ENCODE peak calls at places on chromosomes 1 and 21, in five cellular contexts. Q, V, E, W and G are unnamed samples.

GRCh38 chr1:233725423-233725822 is 111.5 kb downstream of the KCNK1 start:
- DNase-seq in W (no peak), V (no peak), Q (no peak), E (no peak), G (no peak)

GRCh38 chr21:27804515-27804914 is 837.6 kb upstream of the ADAMTS5 start:
- DNase-seq in E (no peak), V (no peak), Q (no peak), W (no peak), G (no peak)

GRCh38 chr1:18701183-18701582 is 70.5 kb downstream of the PAX7 start:
- DNase-seq in Q (no peak), V (no peak), E (no peak), W (no peak), G (no peak)

GRCh38 chr1:64645742-64646141 is 99.1 kb upstream of the RAVER2 start:
- DNase-seq in E (no peak), V (no peak), W (no peak), Q (no peak), G (no peak)

GRCh38 chr1:35047188-35047858 is 15.6 kb upstream of the ZMYM6 start:
- DNase-seq in Q (no peak), V (no peak), E (no peak), W (no peak), G (no peak)

GRCh38 chr1:185574139-185574835 is 159.9 kb upstream of the HMCN1 start:
- DNase-seq in E (no peak), V (no peak), Q (no peak), W (no peak), G (no peak)

GRCh38 chr1:179369751-179370341 is 4.1 kb downstream of the AXDND1 start:
- DNase-seq in V (peak), E (peak), W (peak), Q (peak), G (peak)

GRCh38 chr1:43569175-43569574 is 38.5 kb downstream of the PTPRF start:
- DNase-seq in W (no peak), V (no peak), Q (no peak), E (no peak), G (no peak)

GRCh38 chr1:206803221-206803730 is 31.0 kb upstream of the IL10 start:
- DNase-seq in V (no peak), Q (peak), W (no peak), E (no peak), G (no peak)

DNA sequence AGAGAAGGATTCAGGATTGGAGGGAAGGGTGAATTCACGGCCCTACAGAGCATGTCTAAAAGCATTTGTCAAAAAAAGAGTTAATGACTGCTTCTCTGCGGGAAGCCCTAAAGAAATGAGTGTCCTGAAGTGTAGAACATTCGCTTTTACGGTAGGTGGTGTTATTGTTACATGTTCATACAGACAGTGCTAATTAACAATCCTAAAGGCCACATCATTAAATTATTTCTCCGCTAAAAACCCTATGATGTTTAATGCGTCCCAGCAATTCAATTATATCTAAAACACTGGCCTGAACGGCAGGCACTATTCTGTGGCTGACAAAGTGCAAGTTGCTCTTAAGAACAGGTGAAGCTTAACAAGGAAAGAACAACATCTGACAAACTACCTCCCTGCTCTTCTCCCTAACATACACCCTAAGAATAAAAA is 112.3 kb upstream of the NFIA start:
- DNase-seq in W (peak), E (peak), Q (no peak), V (peak), G (no peak)
- TF ChIP-seq ZBTB33 in W (no peak), E (no peak), Q (no peak), V (no peak), G (no peak)

GRCh38 chr21:35593000-35593502 is 467.3 kb downstream of the SETD4 start:
- DNase-seq in E (no peak), W (no peak), V (no peak), Q (no peak), G (no peak)
- TF ChIP-seq ZBTB33 in E (no peak), W (no peak), V (no peak), Q (no peak), G (no peak)

GRCh38 chr21:39348040-39348354 is 891 bp downstream of the HMGN1 start:
- DNase-seq in V (no peak), Q (no peak), W (no peak), E (no peak), G (no peak)

GRCh38 chr21:39345440-39345839 is 3.4 kb downstream of the HMGN1 start:
- DNase-seq in W (no peak), Q (no peak), V (no peak), E (no peak), G (no peak)

GRCh38 chr21:39347537-39347936 is 1.4 kb downstream of the HMGN1 start:
- DNase-seq in W (no peak), E (no peak), Q (no peak), V (no peak), G (no peak)

GRCh38 chr21:39346671-39347327 is 2.1 kb downstream of the HMGN1 start:
- DNase-seq in W (no peak), V (no peak), Q (no peak), E (no peak), G (no peak)

DNA sequence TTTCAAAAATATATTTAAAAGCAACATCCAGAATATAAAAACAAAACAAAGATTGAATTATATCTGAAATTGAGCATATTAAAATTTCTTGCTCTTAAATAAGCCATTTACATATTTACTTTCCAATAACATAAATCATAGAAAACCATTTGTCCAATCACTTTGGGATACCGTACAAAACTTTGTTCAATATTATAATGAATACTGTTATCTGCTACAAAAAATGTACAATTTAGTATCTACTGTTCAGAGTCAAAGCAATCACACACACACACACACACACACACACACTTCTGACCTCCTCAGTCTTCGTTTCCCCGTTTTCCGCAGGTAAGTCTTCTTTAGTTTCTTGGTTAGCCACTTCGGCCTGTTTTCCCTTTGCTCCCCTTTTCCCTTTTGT is 4.0 kb downstream of the HMGN1 start:
- DNase-seq in Q (no peak), W (no peak), E (no peak), V (no peak), G (no peak)
- TF ChIP-seq ZBTB33 in Q (no peak), W (no peak), E (no peak), V (no peak), G (no peak)

DNA sequence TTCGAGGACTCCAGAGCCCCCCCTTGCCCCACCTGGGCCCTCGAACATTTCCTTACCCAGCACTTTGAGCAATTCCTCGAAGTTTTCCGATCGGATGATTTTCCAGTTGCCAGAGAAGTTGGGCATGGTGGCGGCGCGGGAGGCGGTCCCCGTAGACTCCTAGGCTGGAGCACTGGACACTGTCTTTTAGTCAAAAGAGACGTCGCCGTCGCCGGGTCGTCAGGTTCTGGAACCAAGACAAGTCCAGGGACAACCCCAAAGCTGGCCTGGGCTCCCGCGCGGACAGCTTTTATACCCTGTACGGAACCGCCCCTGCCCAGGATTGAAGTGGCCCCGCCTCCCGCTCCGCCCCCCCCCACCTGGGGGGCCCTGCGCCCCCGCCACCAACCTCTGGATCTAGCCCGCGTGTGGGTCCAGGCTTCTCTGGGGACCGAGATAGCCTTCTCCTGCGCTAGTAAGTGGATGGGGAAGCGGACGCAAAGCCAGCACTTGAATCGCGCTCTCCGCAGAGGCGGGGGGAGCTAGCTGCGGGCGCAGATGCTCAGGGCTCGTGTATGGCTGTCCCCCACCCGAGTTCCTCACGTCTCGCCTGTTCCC is at the start of gene CRABP2:
- DNase-seq in E (peak), W (no peak), Q (no peak), V (no peak), G (no peak)
- TF ChIP-seq ZBTB33 in E (no peak), W (no peak), Q (no peak), V (no peak), G (no peak)